ENCODE peak calls at places on chromosomes 13 and 19, in ten cellular contexts. G is upper lobe of left lung; N is CD4-positive, alpha-beta T cell; J is pancreas; W is HCT116; T is stomach; Y is nephron progenitor cell; D is IMR-90; C is HFFc6; U is H9. L is an unnamed sample.

GRCh38 chr13:107799001-107799400 is 416.3 kb downstream of the LIG4 start:
- DNase-seq in J (no peak), U (no peak), D (peak), C (no peak), G (no peak), Y (no peak), W (no peak), N (no peak), T (no peak), L (no peak)

GRCh38 chr13:34435338-34435737 is 506.7 kb upstream of the NBEA start:
- DNase-seq in N (no peak), J (no peak), D (no peak), T (no peak), Y (no peak), C (peak), U (no peak), G (no peak), W (peak), L (no peak)

GRCh38 chr13:53941588-53942190 is 913.1 kb downstream of the OLFM4 start:
- DNase-seq in C (no peak), W (no peak), N (no peak), Y (no peak), G (no peak), T (no peak), J (no peak), U (no peak), D (no peak), L (no peak)

GRCh38 chr13:46736568-46736967 is 60.4 kb downstream of the ESD start:
- DNase-seq in D (no peak), G (no peak), C (no peak), T (no peak), U (no peak), W (no peak), N (no peak), J (no peak), Y (no peak), L (no peak)

GRCh38 chr13:101942038-101942437 is 459.8 kb downstream of the FGF14 start:
- DNase-seq in D (peak), Y (peak), N (no peak), C (peak), J (no peak), T (no peak), W (no peak), U (no peak), G (no peak), L (peak)

GRCh38 chr13:104460553-104460952 is 1394.3 kb upstream of the SLC10A2 start:
- DNase-seq in W (no peak), Y (no peak), D (no peak), C (no peak), J (no peak), U (no peak), N (no peak), G (no peak), T (no peak), L (no peak)

GRCh38 chr13:25738342-25738771 is 313.5 kb downstream of the SHISA2 start:
- DNase-seq in D (no peak), T (peak), U (no peak), C (no peak), Y (no peak), G (no peak), J (no peak), W (no peak), N (no peak), L (no peak)

GRCh38 chr19:40889366-40889765 is 7.3 kb upstream of the CYP2A7 start:
- DNase-seq in D (no peak), T (no peak), J (no peak), G (no peak), U (no peak), N (no peak), Y (no peak), C (no peak), W (no peak), L (no peak)

GRCh38 chr19:38132781-38133180 is 91.2 kb downstream of the DPF1 start:
- DNase-seq in J (no peak), U (no peak), W (no peak), G (no peak), D (no peak), N (no peak), C (no peak), T (no peak), Y (no peak), L (no peak)

GRCh38 chr13:38473305-38473704 is 123.7 kb downstream of the UFM1 start:
- DNase-seq in G (no peak), N (no peak), D (no peak), C (no peak), J (no peak), Y (no peak), T (no peak), W (no peak), U (no peak), L (no peak)

GRCh38 chr19:6278051-6278450 is 1.7 kb downstream of the MLLT1 start:
- DNase-seq in U (no peak), W (no peak), G (no peak), C (no peak), D (no peak), N (no peak), T (no peak), Y (no peak), J (no peak), L (no peak)

GRCh38 chr13:113976711-113977684 is 3.1 kb upstream of the C13orf46 start:
- DNase-seq in G (no peak), N (no peak), C (peak), T (no peak), U (no peak), Y (no peak), J (no peak), D (peak), W (no peak), L (no peak)

GRCh38 chr19:42083537-42083936 is 7.6 kb downstream of the ZNF574 start:
- DNase-seq in W (no peak), D (no peak), N (no peak), T (no peak), U (no peak), C (no peak), J (no peak), G (no peak), Y (no peak), L (no peak)

GRCh38 chr13:30006246-30006645 is 155.8 kb upstream of the UBL3 start:
- DNase-seq in C (no peak), U (no peak), T (no peak), D (no peak), J (no peak), Y (no peak), W (no peak), G (no peak), N (no peak), L (no peak)

GRCh38 chr19:12208221-12208620 is 45.3 kb downstream of the ZNF136 start:
- DNase-seq in G (no peak), D (no peak), J (no peak), U (no peak), Y (no peak), N (no peak), W (no peak), T (no peak), C (no peak), L (no peak)

GRCh38 chr13:29911781-29912478 is 61.5 kb upstream of the UBL3 start:
- DNase-seq in U (no peak), W (no peak), G (no peak), C (no peak), N (no peak), T (peak), J (no peak), D (no peak), Y (no peak), L (no peak)

GRCh38 chr13:87878706-87879105 is 207.5 kb downstream of the SLITRK5 start:
- DNase-seq in W (no peak), G (no peak), N (no peak), C (no peak), T (no peak), U (no peak), Y (no peak), J (no peak), D (no peak), L (no peak)

GRCh38 chr13:98921786-98922185 is 56.1 kb downstream of the DOCK9 start:
- DNase-seq in C (no peak), W (no peak), G (no peak), D (no peak), N (no peak), J (no peak), Y (no peak), T (no peak), U (no peak), L (no peak)

GRCh38 chr19:28615546-28615916 is 597.4 kb downstream of the UQCRFS1 start:
- DNase-seq in U (no peak), D (no peak), N (no peak), C (no peak), W (no peak), Y (no peak), T (no peak), J (no peak), G (no peak), L (no peak)
- TF ChIP-seq CTCF in U (no peak), D (no peak), N (no peak), C (no peak), W (no peak), Y (no peak), T (no peak), J (no peak), G (no peak), L (no peak)

DNA sequence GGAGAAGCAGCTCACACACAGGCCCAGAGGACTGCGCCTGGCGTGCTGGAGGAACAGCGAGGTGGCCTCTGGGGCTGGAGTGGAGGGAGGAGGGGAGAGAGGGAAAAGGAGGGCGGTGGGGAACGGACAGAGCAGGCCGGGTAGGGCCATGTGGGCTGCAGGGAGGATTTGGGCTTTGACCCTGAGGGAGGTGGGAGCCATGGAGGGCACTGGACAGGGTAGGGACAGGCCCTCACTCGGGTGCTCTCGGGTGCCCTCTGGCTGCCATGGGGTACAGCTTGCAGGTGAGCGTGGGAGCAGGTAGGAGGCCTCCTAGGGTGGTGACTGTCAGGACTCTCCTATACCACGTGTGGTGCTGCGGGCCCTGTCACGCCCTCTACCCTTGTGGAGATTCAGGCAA is 22.8 kb downstream of the PLIN4 start:
- DNase-seq in D (no peak), C (no peak), U (peak), J (no peak), W (peak), N (no peak), T (peak), G (no peak), Y (no peak), L (peak)
- TF ChIP-seq CTCF in D (peak), C (peak), U (peak), J (no peak), W (peak), N (no peak), T (no peak), G (no peak), Y (no peak), L (peak)

DNA sequence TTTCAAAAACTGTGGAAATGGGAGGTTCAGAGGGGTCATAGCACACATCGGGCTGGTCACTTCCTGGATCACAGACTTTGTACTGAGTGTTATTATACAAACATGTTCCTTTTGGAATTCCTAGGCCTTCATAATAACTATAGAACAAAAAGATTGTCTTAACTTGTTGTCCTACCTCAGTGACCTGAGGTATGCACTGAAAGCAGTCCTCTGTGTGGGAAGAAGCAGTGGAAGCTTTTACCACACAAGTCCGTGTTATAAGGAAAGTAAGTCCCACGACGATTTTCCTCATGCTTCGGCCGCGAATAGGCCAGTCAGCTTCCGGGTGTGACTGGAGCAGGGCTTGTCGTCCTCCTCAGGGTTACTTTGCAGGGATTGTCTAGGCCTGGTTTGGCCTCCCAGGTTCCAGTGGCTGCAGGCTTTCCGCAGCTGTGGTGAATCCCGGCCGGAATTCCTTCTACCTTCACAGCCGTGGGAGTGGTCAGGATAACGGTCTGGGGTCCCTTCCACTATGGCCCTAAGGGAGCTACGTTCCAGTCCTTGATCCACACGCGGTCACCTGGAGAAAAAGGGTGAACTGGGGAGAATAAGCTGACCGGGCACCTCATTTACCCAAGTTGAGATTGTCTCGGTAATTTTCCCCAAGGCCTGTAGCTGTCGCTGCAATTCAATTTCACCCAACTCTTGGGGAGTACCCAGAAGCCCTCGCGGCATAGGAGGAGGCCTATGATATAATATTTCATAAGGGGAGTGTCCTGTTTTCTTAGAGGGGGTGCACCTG is 16.0 kb downstream of the NAPSA start:
- DNase-seq in U (no peak), W (no peak), D (no peak), C (no peak), J (no peak), T (no peak), Y (no peak), G (no peak), N (no peak), L (no peak)
- TF ChIP-seq CTCF in U (no peak), W (no peak), D (no peak), C (peak), J (no peak), T (no peak), Y (no peak), G (no peak), N (no peak), L (no peak)

GRCh38 chr19:35363001-35363590 is 4.8 kb downstream of the FFAR3 start:
- DNase-seq in J (no peak), Y (no peak), G (no peak), T (peak), C (no peak), W (no peak), D (no peak), N (no peak), U (peak), L (no peak)

GRCh38 chr19:35357867-35358573 is at the start of gene FFAR3:
- DNase-seq in Y (no peak), C (no peak), W (no peak), T (peak), U (no peak), D (peak), J (peak), G (peak), N (no peak), L (no peak)

GRCh38 chr19:35362261-35363000 is 4.2 kb downstream of the FFAR3 start:
- DNase-seq in T (peak), D (no peak), W (no peak), Y (no peak), C (no peak), G (no peak), U (no peak), J (no peak), N (no peak), L (no peak)

GRCh38 chr19:35363711-35364425 is 5.6 kb downstream of the FFAR3 start:
- DNase-seq in J (no peak), T (peak), W (no peak), C (no peak), Y (no peak), G (no peak), D (no peak), N (no peak), U (no peak), L (no peak)

DNA sequence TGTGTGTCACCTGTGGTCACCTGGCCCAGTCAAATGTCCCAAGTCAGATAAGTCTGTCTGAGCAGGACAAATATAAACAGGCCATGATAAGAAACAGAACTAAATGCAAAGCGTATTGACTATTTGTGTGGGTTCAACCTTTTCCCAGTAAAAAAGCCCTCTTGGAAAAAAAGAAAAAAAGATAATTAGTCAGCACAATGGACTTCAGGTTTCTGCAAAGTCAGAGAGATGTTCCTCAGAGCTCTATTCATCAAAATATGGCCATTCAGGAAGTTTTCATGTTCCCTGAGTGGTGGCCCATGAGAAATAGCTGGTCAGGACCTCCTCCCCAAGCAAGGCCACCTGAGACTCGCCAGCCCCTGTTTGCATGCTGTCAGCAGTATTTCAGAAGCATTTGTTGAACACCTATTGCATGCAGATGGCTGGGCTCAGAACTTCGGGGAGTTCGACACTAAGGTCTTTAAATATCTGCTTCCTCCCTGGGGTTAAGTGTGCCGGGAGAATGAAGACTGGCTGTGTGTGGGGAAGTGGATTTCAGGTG is 2.7 kb downstream of the FFAR3 start:
- DNase-seq in T (no peak), U (peak), N (no peak), G (no peak), W (no peak), D (no peak), C (no peak), Y (no peak), J (no peak), L (no peak)
- TF ChIP-seq CTCF in T (no peak), U (no peak), N (no peak), G (no peak), W (no peak), D (no peak), C (no peak), Y (no peak), J (no peak), L (no peak)

GRCh38 chr19:32296694-32297093 is 48.7 kb upstream of the ZNF507 start:
- DNase-seq in J (no peak), C (no peak), T (no peak), Y (no peak), N (no peak), U (no peak), W (no peak), D (no peak), G (no peak), L (no peak)
- TF ChIP-seq CTCF in J (no peak), C (no peak), T (no peak), Y (no peak), N (no peak), U (no peak), W (no peak), D (no peak), G (no peak), L (no peak)

GRCh38 chr19:1249990-1250298 is 1.6 kb downstream of the MIDN start:
- DNase-seq in T (no peak), J (no peak), C (no peak), Y (no peak), D (no peak), U (no peak), N (no peak), G (no peak), W (no peak), L (no peak)

GRCh38 chr19:1248454-1249297 is at the start of gene MIDN:
- DNase-seq in D (peak), W (no peak), T (peak), J (peak), Y (peak), C (peak), U (peak), G (peak), N (peak), L (peak)

GRCh38 chr19:1245884-1246816 is 2.2 kb upstream of the MIDN start:
- DNase-seq in J (peak), T (peak), G (peak), D (no peak), Y (peak), U (no peak), N (no peak), C (no peak), W (no peak), L (no peak)

GRCh38 chr19:1249298-1249989 is 1.1 kb downstream of the MIDN start:
- DNase-seq in W (peak), C (peak), Y (peak), T (peak), N (peak), U (peak), D (peak), G (peak), J (peak), L (peak)

GRCh38 chr19:1247747-1248453 is 483 bp upstream of the MIDN start:
- DNase-seq in G (peak), Y (peak), D (peak), W (no peak), T (peak), J (peak), U (peak), C (peak), N (peak), L (peak)
- TF ChIP-seq CTCF in G (peak), Y (no peak), D (peak), W (peak), T (no peak), J (no peak), U (peak), C (peak), N (no peak), L (peak)

L was measured in GM12865.